ENCODE peak calls at places on chromosomes 16 and 17, in four cellular contexts. B is SK-N-SH, W is GM12878, F is K562. S is an unnamed sample.

GRCh38 chr16:17258848-17259713 is 211.7 kb downstream of the XYLT1 start:
- DNase-seq in B (no peak), W (peak; percentile 79), F (peak; percentile 44), S (no peak)

GRCh38 chr17:34254146-34254545 is 939 bp upstream of the CCL2 start:
- DNase-seq in B (no peak), W (no peak), F (no peak), S (no peak)

GRCh38 chr17:66149562-66149961 is 42.4 kb downstream of the CEP112 start:
- DNase-seq in B (no peak), W (no peak), F (no peak), S (no peak)

GRCh38 chr17:2475056-2475455 is 36.6 kb downstream of the METTL16 start:
- DNase-seq in B (no peak), W (no peak), F (no peak), S (no peak)

GRCh38 chr17:4175921-4176802 is 33.2 kb downstream of the CYB5D2 start:
- DNase-seq in B (no peak), W (no peak), F (no peak), S (no peak)

GRCh38 chr16:52283018-52283417 is 263.9 kb downstream of the TOX3 start:
- DNase-seq in B (no peak), W (no peak), F (no peak), S (no peak)

GRCh38 chr16:48386559-48387312 is 1.5 kb upstream of the SIAH1 start:
- DNase-seq in B (no peak), W (no peak), F (no peak), S (no peak)

GRCh38 chr17:38870259-38871165 is 654 bp downstream of the LASP1 start:
- DNase-seq in B (peak; percentile 83), W (no peak), F (peak; percentile 80), S (peak; percentile 40)

GRCh38 chr16:30896203-30896889 is at the start of gene CTF1:
- DNase-seq in B (peak; percentile 85), W (no peak), F (peak; percentile 86), S (peak; percentile 39)

GRCh38 chr17:41678411-41678906 is 10.2 kb upstream of the EIF1 start:
- DNase-seq in B (no peak), W (peak; percentile 45), F (peak; percentile 38), S (no peak)

GRCh38 chr17:78204387-78205123 is 9.5 kb upstream of the BIRC5 start:
- DNase-seq in B (no peak), W (no peak), F (no peak), S (no peak)

GRCh38 chr17:5241861-5242671 is 7.4 kb upstream of the SCIMP start:
- DNase-seq in B (no peak), W (no peak), F (no peak), S (no peak)

GRCh38 chr16:21277927-21278706 is at the start of gene CRYM:
- DNase-seq in B (peak; percentile 93), W (no peak), F (peak; percentile 85), S (peak; percentile 35)

GRCh38 chr17:79114455-79115301 is 40.1 kb downstream of the ENGASE start:
- DNase-seq in B (peak; percentile 97), W (no peak), F (no peak), S (no peak)

GRCh38 chr17:15409721-15410247 is 57.6 kb downstream of the CDRT4 start:
- DNase-seq in B (no peak), W (no peak), F (no peak), S (no peak)

GRCh38 chr17:2366747-2367494 is 29.6 kb downstream of the SGSM2 start:
- DNase-seq in B (no peak), W (no peak), F (peak; percentile 27), S (no peak)

GRCh38 chr16:2960183-2961010 is 3.7 kb upstream of the KREMEN2 start:
- DNase-seq in B (no peak), W (no peak), F (no peak), S (no peak)

GRCh38 chr17:51046527-51047384 is 73.9 kb downstream of the SPAG9 start:
- DNase-seq in B (peak; percentile 84), W (no peak), F (peak; percentile 18), S (peak; percentile 13)

GRCh38 chr17:68326681-68327080 is 35.4 kb downstream of the ARSG start:
- DNase-seq in B (no peak), W (no peak), F (no peak), S (no peak)

GRCh38 chr17:42920922-42921321 is 20.3 kb downstream of the G6PC1 start:
- DNase-seq in B (no peak), W (no peak), F (no peak), S (peak; percentile 18)

GRCh38 chr17:82086941-82087906 is 10.8 kb downstream of the FASN start:
- DNase-seq in B (no peak), W (no peak), F (no peak), S (no peak)

GRCh38 chr17:62824290-62825135 is 16.4 kb upstream of the MARCHF10 start:
- DNase-seq in B (no peak), W (no peak), F (no peak), S (peak; percentile 49)

GRCh38 chr17:76086384-76086783 is 7.4 kb downstream of the ZACN start:
- DNase-seq in B (peak; percentile 25), W (no peak), F (no peak), S (no peak)

GRCh38 chr17:80881321-80881720 is 110.3 kb upstream of the CHMP6 start:
- DNase-seq in B (no peak), W (no peak), F (no peak), S (no peak)

GRCh38 chr16:69384974-69385373 is 833 bp downstream of the TERF2 start:
- DNase-seq in B (no peak), W (no peak), F (no peak), S (no peak)

GRCh38 chr16:9119795-9120194 is 28.4 kb downstream of the HAPSTR1 start:
- DNase-seq in B (no peak), W (no peak), F (no peak), S (no peak)

GRCh38 chr17:40806131-40806530 is 6.4 kb upstream of the KRT28 start:
- DNase-seq in B (no peak), W (no peak), F (no peak), S (no peak)

GRCh38 chr17:69047368-69048263 is 13.1 kb downstream of the ABCA9 start:
- DNase-seq in B (no peak), W (no peak), F (peak; percentile 70), S (peak; percentile 100)

GRCh38 chr17:40348136-40348504 is 16.4 kb downstream of the GJD3 start:
- DNase-seq in B (no peak), W (no peak), F (no peak), S (no peak)

GRCh38 chr17:40910441-40910841 is 25.4 kb upstream of the KRT20 start:
- DNase-seq in B (no peak), W (no peak), F (no peak), S (no peak)

GRCh38 chr16:2147981-2148671 is at the start of gene RAB26:
- DNase-seq in B (peak; percentile 91), W (no peak), F (peak; percentile 86), S (peak; percentile 82)

GRCh38 chr16:75110637-75111513 is 5.7 kb downstream of the LDHD start:
- DNase-seq in B (peak; percentile 91), W (peak; percentile 62), F (peak; percentile 87), S (peak; percentile 80)

GRCh38 chr16:75107505-75107904 is 9.1 kb downstream of the LDHD start:
- DNase-seq in B (no peak), W (no peak), F (no peak), S (no peak)

GRCh38 chr16:75108792-75109731 is 7.5 kb downstream of the LDHD start:
- DNase-seq in B (no peak), W (peak; percentile 62), F (no peak), S (no peak)

GRCh38 chr16:75111514-75112280 is 4.9 kb downstream of the LDHD start:
- DNase-seq in B (no peak), W (no peak), F (no peak), S (no peak)

GRCh38 chr16:75109732-75110243 is 6.8 kb downstream of the LDHD start:
- DNase-seq in B (no peak), W (no peak), F (no peak), S (no peak)
- TF ChIP-seq NFIC in B (no peak), W (no peak), F (no peak), S (no peak)

DNA sequence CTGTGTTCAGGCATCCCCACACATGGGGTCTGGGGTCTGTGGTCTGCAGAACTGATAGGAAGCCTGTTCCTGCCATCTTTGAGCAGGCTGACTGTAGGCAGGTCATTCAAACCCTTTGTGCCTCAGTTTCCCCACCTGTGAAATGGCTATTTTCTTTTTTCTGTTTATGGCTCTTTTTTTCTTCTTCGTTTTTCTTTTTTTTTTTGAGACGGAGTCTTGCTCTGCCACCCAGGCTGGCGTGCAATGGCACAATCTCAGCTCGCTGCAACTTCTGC is 72.5 kb downstream of the ABCC6 start:
- DNase-seq in B (no peak), W (no peak), F (no peak), S (no peak)
- TF ChIP-seq RAD21 in B (no peak), W (no peak), F (no peak), S (no peak)

DNA sequence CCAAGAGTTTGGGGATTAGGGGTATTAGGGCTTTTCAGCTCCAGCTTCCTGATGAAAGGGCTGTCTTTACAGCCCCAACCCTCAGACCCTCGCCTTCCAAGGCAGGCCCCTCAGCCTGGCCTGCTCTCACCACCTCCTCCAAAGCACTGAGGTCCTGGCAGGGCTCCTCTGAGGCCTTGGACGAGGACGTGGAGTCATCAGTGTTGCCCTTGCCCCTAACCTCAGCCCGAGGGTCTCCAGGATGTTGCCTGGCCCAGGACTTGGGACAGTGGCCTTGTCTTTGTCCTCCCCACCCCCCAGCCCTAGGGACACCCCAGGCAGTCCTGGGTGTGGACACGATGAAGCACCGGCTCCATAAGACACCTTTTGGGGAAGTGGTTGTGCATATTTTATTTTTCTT is 28.2 kb downstream of the B9D1 start:
- DNase-seq in B (no peak), W (no peak), F (no peak), S (no peak)
- TF ChIP-seq NFIC in B (no peak), W (no peak), F (no peak), S (no peak)

GRCh38 chr16:66509576-66509975 is 40.3 kb downstream of the TK2 start:
- DNase-seq in B (no peak), W (no peak), F (no peak), S (no peak)
- TF ChIP-seq RAD21 in B (no peak), W (no peak), F (no peak), S (no peak)

DNA sequence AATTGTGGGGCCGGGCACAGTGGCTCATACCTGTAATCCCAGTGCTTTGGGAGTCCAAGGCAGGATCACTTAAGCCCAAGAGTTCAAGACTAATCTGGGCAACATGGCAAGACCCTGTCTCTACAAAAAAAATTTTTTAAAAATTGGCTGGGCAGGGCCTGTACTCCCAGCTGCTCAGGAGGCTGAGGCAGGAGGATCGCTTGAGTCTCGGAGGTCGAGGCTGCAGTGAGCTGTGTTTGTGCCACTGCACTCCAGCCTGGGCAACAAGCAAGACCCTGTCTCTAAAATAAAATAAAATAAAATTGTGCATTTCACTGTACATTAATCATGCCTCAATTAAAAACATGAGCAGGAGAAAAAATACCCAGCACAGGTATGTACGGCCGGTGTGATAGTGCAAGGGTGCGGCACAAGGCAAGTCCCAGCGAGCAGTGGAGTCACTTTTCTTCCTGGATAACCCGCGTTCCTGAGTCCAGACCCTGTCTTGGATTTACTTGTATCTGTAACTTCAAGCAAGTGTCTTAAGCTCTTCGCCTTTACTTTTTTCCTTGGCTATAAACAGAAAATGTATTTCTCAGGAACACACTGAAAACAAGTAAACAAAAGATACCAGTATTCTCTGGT is 11.4 kb downstream of the ZDHHC7 start:
- DNase-seq in B (no peak), W (no peak), F (no peak), S (no peak)
- TF ChIP-seq NFIC in B (no peak), W (no peak), F (no peak), S (no peak)

GRCh38 chr16:58885528-58886170 is 151.5 kb upstream of the GOT2 start:
- DNase-seq in B (no peak), W (no peak), F (no peak), S (no peak)
- TF ChIP-seq RAD21 in B (no peak), W (no peak), F (no peak), S (no peak)

GRCh38 chr17:45146616-45147101 is 1.6 kb upstream of the HEXIM1 start:
- DNase-seq in B (no peak), W (no peak), F (no peak), S (no peak)
- TF ChIP-seq NFIC in B (no peak), W (no peak), F (no peak), S (peak; percentile 8)